ENCODE peak calls at places on chromosomes 16 and 17, in four cellular contexts. G is CD8-positive, alpha-beta T cell; S is BE2C; Y is adrenal gland. K is an unnamed sample.

GRCh38 chr16:18805257-18805773 is 4.0 kb upstream of the ARL6IP1 start:
- DNase-seq in G (no peak), S (no peak), Y (no peak), K (no peak)

GRCh38 chr17:45702666-45703266 is 81.4 kb upstream of the CRHR1 start:
- DNase-seq in G (no peak), S (no peak), Y (no peak), K (peak)

GRCh38 chr16:30356401-30357084 is 1.4 kb upstream of the CD2BP2 start:
- DNase-seq in S (no peak), Y (peak), G (no peak), K (no peak)

GRCh38 chr16:785563-786535 is 2.3 kb downstream of the RPUSD1 start:
- DNase-seq in S (peak), Y (peak), G (peak), K (peak)

GRCh38 chr17:48077555-48077954 is 23.7 kb downstream of the CBX1 start:
- DNase-seq in Y (no peak), S (no peak), G (no peak), K (no peak)

GRCh38 chr16:85430523-85431381 is 182.4 kb upstream of the GSE1 start:
- DNase-seq in Y (no peak), S (peak), G (no peak), K (no peak)

GRCh38 chr16:56603589-56603988 is 4.8 kb upstream of the MT2A start:
- DNase-seq in G (no peak), S (peak), Y (peak), K (peak)

GRCh38 chr17:57607553-57608120 is 137.5 kb downstream of the CCDC182 start:
- DNase-seq in G (no peak), Y (peak), S (no peak), K (peak)

GRCh38 chr17:76252040-76252954 is 12.0 kb upstream of the RNF157 start:
- DNase-seq in Y (peak), S (no peak), G (no peak), K (peak)

GRCh38 chr17:59038734-59039133 is 67.9 kb downstream of the TRIM37 start:
- DNase-seq in G (no peak), Y (peak), S (no peak), K (peak)

GRCh38 chr17:15414502-15415348 is 52.7 kb downstream of the CDRT4 start:
- DNase-seq in G (no peak), Y (no peak), S (no peak), K (no peak)

GRCh38 chr16:56629531-56629930 is 2.9 kb upstream of the MT1M start:
- DNase-seq in S (no peak), Y (no peak), G (no peak), K (no peak)

GRCh38 chr16:2985893-2986355 is 5.7 kb upstream of the PKMYT1 start:
- DNase-seq in S (no peak), G (no peak), Y (no peak), K (no peak)

GRCh38 chr17:57021226-57021940 is 43.5 kb downstream of the SCPEP1 start:
- DNase-seq in Y (no peak), S (no peak), G (no peak), K (no peak)

GRCh38 chr16:8346291-8346690 is 244.0 kb downstream of the TMEM114 start:
- DNase-seq in S (no peak), G (no peak), Y (no peak), K (no peak)

GRCh38 chr17:82384051-82384729 is 12.6 kb downstream of the UTS2R start:
- DNase-seq in G (no peak), Y (no peak), S (peak), K (no peak)

GRCh38 chr17:2982854-2983636 is 80.4 kb downstream of the OR1D5 start:
- DNase-seq in S (peak), Y (peak), G (no peak), K (peak)

GRCh38 chr16:87938412-87938949 is 2.2 kb upstream of the CA5A start:
- DNase-seq in S (no peak), G (no peak), Y (no peak), K (no peak)

GRCh38 chr17:36608794-36609497 is 7.6 kb downstream of the MRM1 start:
- DNase-seq in G (no peak), Y (peak), S (peak), K (peak)

GRCh38 chr17:13030459-13031305 is 12.9 kb upstream of the ELAC2 start:
- DNase-seq in G (no peak), Y (peak), S (peak), K (peak)

GRCh38 chr16:719815-720506 is 985 bp upstream of the ANTKMT start:
- DNase-seq in G (no peak), S (peak), Y (peak), K (no peak)

GRCh38 chr17:81310963-81311550 is 15.9 kb upstream of the SLC38A10 start:
- DNase-seq in Y (no peak), G (no peak), S (peak), K (no peak)

GRCh38 chr16:75264531-75264998 is 13.1 kb upstream of the BCAR1 start:
- DNase-seq in Y (peak), S (no peak), G (no peak), K (peak)

GRCh38 chr17:4407216-4407615 is 26.5 kb upstream of the SPNS3 start:
- DNase-seq in S (no peak), Y (no peak), G (no peak), K (no peak)

GRCh38 chr16:85573696-85574641 is 39.2 kb upstream of the GSE1 start:
- DNase-seq in Y (peak), G (no peak), S (peak), K (peak)

GRCh38 chr17:31561469-31562412 is 170.3 kb downstream of the RAB11FIP4 start:
- DNase-seq in G (no peak), Y (no peak), S (no peak), K (peak)

GRCh38 chr16:75289189-75289588 is 37.8 kb upstream of the BCAR1 start:
- DNase-seq in S (no peak), G (no peak), Y (no peak), K (peak)

GRCh38 chr17:40075216-40076100 is 12.7 kb downstream of the THRA start:
- DNase-seq in S (peak), Y (peak), G (peak), K (peak)

GRCh38 chr16:716250-716607 is 1.3 kb downstream of the METRN start:
- DNase-seq in G (no peak), S (peak), Y (peak), K (peak)

GRCh38 chr16:15775209-15775608 is 81.6 kb downstream of the MYH11 start:
- DNase-seq in G (no peak), S (peak), Y (no peak), K (peak)

DNA sequence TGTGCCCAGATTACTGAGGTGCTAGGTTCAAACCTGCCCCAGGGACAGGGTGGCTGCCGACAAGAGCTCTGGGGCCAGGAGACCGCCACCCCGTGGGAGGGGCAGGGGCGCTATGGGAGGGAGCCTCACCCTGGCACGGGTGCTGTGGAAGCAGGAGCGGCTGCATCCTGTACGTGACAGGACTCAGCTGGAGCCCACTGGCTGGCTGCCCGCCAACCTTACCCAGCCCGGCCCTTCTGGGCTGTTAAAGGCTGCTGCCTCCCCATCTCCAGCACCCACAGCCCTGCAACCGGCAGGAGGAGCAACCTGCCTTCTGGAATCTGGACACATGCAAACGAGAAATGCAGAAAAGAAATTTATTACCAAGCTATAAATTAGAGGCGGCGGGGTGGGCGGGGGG is 11.2 kb downstream of the PAM16 start:
- DNase-seq in Y (peak), S (peak), G (no peak), K (peak)
- TF ChIP-seq CTCF in Y (no peak), S (peak), G (no peak), K (peak)

DNA sequence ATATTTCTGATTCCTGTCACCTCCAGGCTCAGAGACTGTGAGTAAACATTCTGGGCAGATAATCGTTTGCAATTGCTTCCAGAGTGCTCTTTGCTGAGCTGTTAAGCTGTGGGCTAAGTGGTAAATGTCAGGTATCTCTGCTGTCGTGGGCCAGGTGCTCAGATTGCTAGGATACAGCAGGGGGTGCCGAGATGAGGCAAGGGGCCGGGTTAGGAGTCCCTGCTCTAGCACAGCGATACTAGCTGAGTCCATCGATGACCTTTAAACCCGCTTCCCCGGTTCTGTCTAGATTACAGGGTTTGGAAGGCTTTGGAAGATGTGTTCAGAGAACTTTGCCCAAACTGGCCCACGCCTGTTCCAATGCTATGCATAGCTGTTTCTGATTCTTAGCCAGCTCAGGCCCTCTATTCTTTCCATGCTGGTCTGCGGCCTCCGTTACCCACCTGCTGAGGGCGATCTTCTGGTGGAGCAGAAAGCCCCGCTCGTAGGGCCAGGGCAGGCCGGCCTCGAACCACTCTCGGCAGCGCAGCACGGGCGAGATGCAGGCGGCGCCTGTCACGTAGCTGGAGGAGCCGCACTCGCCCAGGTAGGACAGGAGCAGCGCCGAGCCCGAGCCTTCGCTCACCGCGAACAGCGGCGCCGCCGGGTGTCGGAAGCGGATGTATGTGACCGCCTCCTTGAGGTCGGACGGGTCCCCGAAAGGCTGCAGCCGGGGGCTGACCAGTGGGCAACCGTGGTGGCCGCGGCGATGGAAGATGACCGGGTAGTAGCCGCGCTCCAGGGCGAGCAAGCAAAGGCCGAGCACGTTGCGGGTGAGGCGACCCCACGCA is 979 bp downstream of the ABHD15 start:
- DNase-seq in Y (peak), G (no peak), S (no peak), K (no peak)
- H3K4me3 ChIP-seq in Y (peak), G (peak), S (peak), K (peak)

DNA sequence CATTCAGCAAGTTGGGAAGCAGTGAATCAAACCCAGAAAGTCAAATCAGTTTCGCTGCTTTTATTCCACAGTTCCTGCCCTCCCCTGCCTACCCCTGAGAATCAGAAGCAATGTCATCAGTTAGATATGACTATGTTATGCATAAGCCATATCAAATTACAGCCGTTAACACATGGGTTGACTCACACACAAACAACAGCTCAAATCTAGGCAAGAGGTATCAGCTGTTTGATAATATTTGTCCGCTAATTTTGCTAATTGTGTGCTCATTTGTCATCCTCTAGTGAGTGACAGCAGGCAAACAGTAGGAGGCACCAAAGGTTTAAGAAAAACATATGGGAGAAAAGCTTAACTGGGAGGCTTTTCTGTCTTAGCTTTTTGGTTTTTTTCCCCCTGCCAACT is 327.4 kb upstream of the CCL2 start:
- DNase-seq in G (no peak), S (no peak), Y (no peak), K (no peak)
- TF ChIP-seq CTCF in G (no peak), S (peak), Y (no peak), K (no peak)

GRCh38 chr17:68221786-68222185 is 26.1 kb upstream of the AMZ2 start:
- DNase-seq in Y (no peak), S (no peak), G (no peak), K (no peak)
- H3K4me3 ChIP-seq in Y (no peak), S (no peak), G (no peak), K (no peak)

GRCh38 chr17:61635913-61636432 is 45.0 kb upstream of the NACA2 start:
- DNase-seq in S (peak), Y (peak), G (peak), K (peak)
- TF ChIP-seq CTCF in S (peak), Y (peak), G (peak), K (peak)

GRCh38 chr17:1764274-1764673 is 2.4 kb downstream of the SERPINF1 start:
- DNase-seq in Y (peak), G (peak), S (peak), K (peak)
- H3K4me3 ChIP-seq in Y (no peak), G (no peak), S (no peak), K (no peak)